ENCODE peak calls at places on chromosome 9, in five cellular contexts. J, E, O, A and M are unnamed samples.

GRCh38 chr9:14165376-14166035 is 148.4 kb downstream of the NFIB start:
- DNase-seq in E (no peak), A (no peak), O (no peak), J (no peak), M (no peak)

GRCh38 chr9:94761506-94761905 is 35.0 kb downstream of the AOPEP start:
- DNase-seq in J (no peak), O (no peak), A (no peak), E (no peak), M (no peak)

GRCh38 chr9:21728781-21729180 is 73.7 kb upstream of the MTAP start:
- DNase-seq in J (no peak), E (no peak), A (no peak), O (no peak), M (no peak)

GRCh38 chr9:96156151-96156550 is 145.8 kb downstream of the HSD17B3 start:
- DNase-seq in E (no peak), J (no peak), O (no peak), A (no peak), M (no peak)

GRCh38 chr9:98989036-98990000 is 45.6 kb downstream of the COL15A1 start:
- DNase-seq in J (no peak), O (no peak), E (no peak), A (peak), M (no peak)

GRCh38 chr9:80605129-80605528 is 1033.4 kb downstream of the TLE4 start:
- DNase-seq in A (no peak), O (no peak), J (no peak), E (no peak), M (no peak)

GRCh38 chr9:90219548-90220118 is 423.0 kb downstream of the DIRAS2 start:
- DNase-seq in E (peak), A (no peak), J (peak), O (peak), M (peak)

GRCh38 chr9:120443976-120444375 is 136.0 kb downstream of the CDK5RAP2 start:
- DNase-seq in O (no peak), J (no peak), E (no peak), A (no peak), M (no peak)

GRCh38 chr9:31272456-31273295 is 1111.8 kb upstream of the ACO1 start:
- DNase-seq in E (no peak), J (peak), A (no peak), O (no peak), M (no peak)

GRCh38 chr9:99593621-99594020 is 228.1 kb upstream of the NR4A3 start:
- DNase-seq in J (no peak), E (no peak), O (no peak), A (no peak), M (no peak)

GRCh38 chr9:136545065-136545965 is 533 bp downstream of the NOTCH1 start:
- DNase-seq in E (no peak), J (no peak), O (no peak), A (no peak), M (peak)

GRCh38 chr9:89874351-89875321 is 269.8 kb downstream of the GADD45G start:
- DNase-seq in O (no peak), A (peak), J (no peak), E (no peak), M (no peak)

GRCh38 chr9:89370593-89370992 is 52.3 kb downstream of the SECISBP2 start:
- DNase-seq in A (no peak), O (no peak), E (no peak), J (no peak), M (no peak)

GRCh38 chr9:14313951-14314423 is at the start of gene NFIB:
- DNase-seq in A (peak), J (peak), E (peak), O (peak), M (no peak)

GRCh38 chr9:33690156-33690908 is 105.0 kb upstream of the PRSS3 start:
- DNase-seq in A (no peak), O (no peak), J (no peak), E (no peak), M (no peak)

GRCh38 chr9:27117489-27118135 is 8.6 kb downstream of the TEK start:
- DNase-seq in E (peak), O (no peak), A (peak), J (peak), M (no peak)

GRCh38 chr9:94490465-94490864 is 64.4 kb upstream of the PCAT7 start:
- DNase-seq in J (no peak), A (no peak), O (no peak), E (peak), M (no peak)

GRCh38 chr9:83342731-83343130 is 195.5 kb downstream of the FRMD3 start:
- DNase-seq in O (no peak), A (no peak), E (no peak), J (no peak), M (no peak)

GRCh38 chr9:125277411-125277810 is 15.8 kb downstream of the GAPVD1 start:
- DNase-seq in O (no peak), E (no peak), A (no peak), J (no peak), M (no peak)

GRCh38 chr9:21326526-21327139 is 8.6 kb downstream of the KLHL9 start:
- DNase-seq in O (no peak), A (no peak), E (no peak), J (no peak), M (no peak)

GRCh38 chr9:87865626-87866025 is 17.1 kb upstream of the SPATA31E1 start:
- DNase-seq in O (no peak), A (no peak), J (no peak), E (no peak), M (no peak)

GRCh38 chr9:7216004-7216821 is 458.4 kb downstream of the KDM4C start:
- DNase-seq in O (no peak), J (no peak), A (no peak), E (no peak), M (no peak)

GRCh38 chr9:92001244-92001643 is 51.2 kb upstream of the ROR2 start:
- DNase-seq in O (no peak), J (no peak), E (no peak), A (no peak), M (no peak)

GRCh38 chr9:18580146-18580545 is 106.2 kb downstream of the ADAMTSL1 start:
- DNase-seq in A (no peak), E (no peak), O (no peak), J (no peak), M (no peak)

GRCh38 chr9:77016111-77016525 is 3.3 kb upstream of the FOXB2 start:
- DNase-seq in O (no peak), J (no peak), E (peak), A (no peak), M (no peak)

GRCh38 chr9:19185191-19185590 is 45.3 kb upstream of the DENND4C start:
- DNase-seq in O (no peak), E (no peak), J (no peak), A (no peak), M (no peak)

GRCh38 chr9:117691367-117691766 is 12.8 kb upstream of the TLR4 start:
- DNase-seq in A (no peak), J (no peak), E (no peak), O (no peak), M (no peak)

GRCh38 chr9:127884427-127884911 is 7.0 kb upstream of the AK1 start:
- DNase-seq in E (no peak), O (peak), J (no peak), A (peak), M (no peak)

GRCh38 chr9:128428644-128429504 is 8.2 kb downstream of the CERCAM start:
- DNase-seq in A (no peak), O (no peak), J (no peak), E (no peak), M (no peak)

GRCh38 chr9:86202338-86202882 is 57.0 kb downstream of the C9orf153 start:
- DNase-seq in A (no peak), O (peak), E (peak), J (no peak), M (no peak)

GRCh38 chr9:22813520-22813919 is 366.9 kb downstream of the DMRTA1 start:
- DNase-seq in E (no peak), J (no peak), A (no peak), O (no peak), M (no peak)

GRCh38 chr9:87387351-87388055 is 110.2 kb upstream of the DAPK1 start:
- DNase-seq in O (no peak), J (no peak), E (no peak), A (no peak), M (no peak)

GRCh38 chr9:116181853-116182610 is 28.4 kb downstream of the PAPPA start:
- DNase-seq in O (no peak), J (no peak), E (no peak), A (no peak), M (no peak)

GRCh38 chr9:120303519-120303918 is 276.4 kb downstream of the CDK5RAP2 start:
- DNase-seq in O (no peak), J (no peak), A (no peak), E (no peak), M (no peak)

GRCh38 chr9:122527193-122527592 is at the start of gene OR1N1:
- DNase-seq in E (no peak), J (no peak), A (no peak), O (no peak), M (no peak)

DNA sequence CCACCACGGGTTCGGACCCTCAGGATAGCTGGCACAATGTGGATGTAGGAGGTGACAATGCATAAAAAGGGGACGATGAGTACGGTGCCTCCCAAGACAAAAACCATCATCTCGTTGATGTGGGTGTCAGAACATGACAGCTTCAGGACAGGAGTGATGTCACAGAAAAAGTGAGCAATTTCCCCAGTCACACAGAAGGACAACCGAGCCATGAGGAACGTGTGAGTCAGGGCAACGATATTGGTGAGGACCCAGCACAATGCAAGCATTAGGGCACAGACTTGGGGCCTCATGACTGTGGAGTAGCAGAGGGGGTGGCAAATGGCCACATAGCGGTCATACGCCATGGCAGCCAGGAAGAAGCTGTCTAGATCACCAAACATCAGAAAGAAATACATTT is 491 bp downstream of the OR1N1 start:
- DNase-seq in A (no peak), E (no peak), O (no peak), J (no peak), M (no peak)
- TF ChIP-seq CTCF in A (no peak), E (no peak), O (no peak), J (no peak), M (no peak)

DNA sequence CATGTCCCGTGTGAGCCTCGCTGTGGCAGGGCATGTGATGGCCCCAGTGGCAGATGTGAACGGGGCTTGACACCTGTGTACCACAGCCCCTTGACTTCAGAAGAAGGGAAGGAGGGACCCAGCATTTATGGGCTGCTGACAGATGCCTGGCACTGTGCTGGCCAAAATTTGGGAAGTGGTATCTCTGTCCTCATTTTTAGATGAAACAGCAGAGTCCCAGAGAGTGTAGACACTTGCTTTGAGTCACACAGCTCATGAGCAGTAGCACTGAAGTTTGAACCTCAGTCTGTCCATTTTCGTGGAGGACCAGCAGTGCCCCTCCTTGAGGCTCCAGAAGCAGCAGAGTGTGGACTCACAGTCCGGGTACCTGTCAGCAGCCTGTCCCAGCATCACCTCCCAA is 16.5 kb downstream of the NEK6 start:
- DNase-seq in J (no peak), A (no peak), E (no peak), O (no peak), M (no peak)
- TF ChIP-seq CTCF in J (no peak), A (no peak), E (no peak), O (no peak), M (no peak)

DNA sequence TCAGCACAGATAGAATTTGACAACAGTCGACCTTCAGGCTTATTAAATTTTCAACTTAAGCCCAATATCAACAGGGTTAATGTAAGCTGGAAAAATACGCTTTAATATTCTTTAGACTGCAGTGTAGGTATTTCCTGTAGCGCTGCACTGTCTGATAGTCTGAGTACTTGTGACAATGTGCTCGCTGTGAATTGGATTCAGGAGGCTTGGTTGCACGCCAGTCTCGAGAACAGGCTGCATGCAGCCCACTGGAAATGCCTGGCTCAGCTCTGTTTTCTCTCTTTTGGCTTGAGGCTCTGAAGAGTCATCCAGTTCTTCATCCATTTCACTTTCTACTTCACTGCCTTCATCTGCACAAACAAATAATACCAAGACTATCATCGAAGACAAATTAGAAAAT is 300.9 kb downstream of the RFX3 start:
- DNase-seq in J (no peak), O (no peak), E (no peak), A (no peak), M (no peak)
- TF ChIP-seq CTCF in J (no peak), O (no peak), E (no peak), A (no peak), M (no peak)

GRCh38 chr9:5773324-5773999 is 59.5 kb downstream of the ERMP1 start:
- DNase-seq in J (no peak), O (peak), A (no peak), E (no peak), M (no peak)
- TF ChIP-seq CTCF in J (no peak), O (peak), A (no peak), E (no peak), M (no peak)

GRCh38 chr9:101387871-101388506 is 3.2 kb upstream of the BAAT start:
- DNase-seq in E (no peak), A (no peak), J (peak), O (peak), M (no peak)
- TF ChIP-seq CTCF in E (peak), A (peak), J (peak), O (peak), M (peak)